ENCODE peak calls at places on chromosome 11, in six cellular contexts. Z is A549, S is GM12878, I is adrenal gland, R is esophagus squamous epithelium, P is HCT116. Y is an unnamed sample.

GRCh38 chr11:69040581-69041260 is 8.0 kb upstream of the TPCN2 start:
- DNase-seq in R (no peak), Z (no peak), S (no peak), P (no peak), I (no peak), Y (no peak)

GRCh38 chr11:86043765-86044534 is 24.9 kb downstream of the PICALM start:
- DNase-seq in P (no peak), S (no peak), Z (no peak), I (no peak), R (no peak), Y (no peak)

GRCh38 chr11:77046060-77046501 is 11.9 kb downstream of the B3GNT6 start:
- DNase-seq in R (no peak), Z (peak; percentile 87), I (peak; percentile 45), P (peak; percentile 37), S (no peak), Y (no peak)

GRCh38 chr11:104198576-104198975 is 34.6 kb upstream of the PDGFD start:
- DNase-seq in R (no peak), Z (no peak), I (no peak), P (no peak), S (no peak), Y (no peak)

GRCh38 chr11:69439127-69439526 is 42.3 kb upstream of the LINC01488 start:
- DNase-seq in Z (no peak), I (no peak), S (no peak), P (no peak), R (no peak), Y (no peak)

GRCh38 chr11:45577755-45578154 is 87.7 kb downstream of the CHST1 start:
- DNase-seq in R (no peak), P (no peak), Z (no peak), S (no peak), I (no peak), Y (no peak)

GRCh38 chr11:9280655-9281301 is 15.6 kb upstream of the DENND5A start:
- DNase-seq in I (no peak), Z (no peak), R (no peak), P (no peak), S (peak; percentile 58), Y (no peak)

GRCh38 chr11:86940122-86940777 is 14.9 kb downstream of the FZD4 start:
- DNase-seq in P (no peak), Z (no peak), S (no peak), I (peak; percentile 66), R (no peak), Y (no peak)

GRCh38 chr11:31817054-31817620 is 6.0 kb upstream of the PAX6 start:
- DNase-seq in S (no peak), R (no peak), Z (no peak), I (no peak), P (no peak), Y (no peak)

GRCh38 chr11:28759311-28759710 is 651.1 kb downstream of the METTL15 start:
- DNase-seq in Z (no peak), R (no peak), P (peak; percentile 2), I (no peak), S (no peak), Y (no peak)

GRCh38 chr11:69867076-69868002 is 48.1 kb upstream of the FGF3 start:
- DNase-seq in R (no peak), P (no peak), Z (no peak), S (no peak), I (no peak), Y (peak; percentile 91)

GRCh38 chr11:31720225-31720624 is 90.9 kb downstream of the PAX6 start:
- DNase-seq in S (no peak), Z (no peak), I (no peak), P (no peak), R (no peak), Y (no peak)

GRCh38 chr11:116257092-116257491 is 515.7 kb downstream of the BUD13 start:
- DNase-seq in P (peak; percentile 4), S (no peak), R (no peak), Z (no peak), I (no peak), Y (no peak)

GRCh38 chr11:95134491-95134890 is 44.8 kb downstream of the ENDOD1 start:
- DNase-seq in Z (no peak), R (no peak), I (peak; percentile 63), P (no peak), S (no peak), Y (no peak)

GRCh38 chr11:47923667-47924066 is 56.7 kb upstream of the PTPRJ start:
- DNase-seq in I (peak; percentile 53), S (no peak), Z (no peak), P (no peak), R (no peak), Y (no peak)

GRCh38 chr11:7787239-7787638 is 9.5 kb downstream of the OR5P2 start:
- DNase-seq in P (no peak), Z (no peak), I (no peak), S (no peak), R (no peak), Y (no peak)

GRCh38 chr11:34602245-34602644 is 18.6 kb upstream of the EHF start:
- DNase-seq in Z (no peak), I (no peak), R (no peak), S (no peak), P (peak; percentile 51), Y (no peak)

GRCh38 chr11:64444838-64445441 is 86.0 kb downstream of the RPS6KA4 start:
- DNase-seq in Z (peak; percentile 45), R (no peak), S (no peak), P (peak; percentile 16), I (peak; percentile 29), Y (peak; percentile 38)

GRCh38 chr11:11265994-11266606 is 87.0 kb downstream of the CSNK2A3 start:
- DNase-seq in I (peak; percentile 46), S (no peak), P (peak; percentile 16), R (no peak), Z (peak; percentile 64), Y (peak; percentile 59)

GRCh38 chr11:108160970-108161566 is 39.7 kb downstream of the ACAT1 start:
- DNase-seq in R (no peak), S (peak; percentile 36), P (no peak), Z (no peak), I (no peak), Y (no peak)

GRCh38 chr11:12769834-12770345 is 95.7 kb downstream of the TEAD1 start:
- DNase-seq in R (no peak), P (peak; percentile 18), S (no peak), I (no peak), Z (peak; percentile 60), Y (peak; percentile 34)

DNA sequence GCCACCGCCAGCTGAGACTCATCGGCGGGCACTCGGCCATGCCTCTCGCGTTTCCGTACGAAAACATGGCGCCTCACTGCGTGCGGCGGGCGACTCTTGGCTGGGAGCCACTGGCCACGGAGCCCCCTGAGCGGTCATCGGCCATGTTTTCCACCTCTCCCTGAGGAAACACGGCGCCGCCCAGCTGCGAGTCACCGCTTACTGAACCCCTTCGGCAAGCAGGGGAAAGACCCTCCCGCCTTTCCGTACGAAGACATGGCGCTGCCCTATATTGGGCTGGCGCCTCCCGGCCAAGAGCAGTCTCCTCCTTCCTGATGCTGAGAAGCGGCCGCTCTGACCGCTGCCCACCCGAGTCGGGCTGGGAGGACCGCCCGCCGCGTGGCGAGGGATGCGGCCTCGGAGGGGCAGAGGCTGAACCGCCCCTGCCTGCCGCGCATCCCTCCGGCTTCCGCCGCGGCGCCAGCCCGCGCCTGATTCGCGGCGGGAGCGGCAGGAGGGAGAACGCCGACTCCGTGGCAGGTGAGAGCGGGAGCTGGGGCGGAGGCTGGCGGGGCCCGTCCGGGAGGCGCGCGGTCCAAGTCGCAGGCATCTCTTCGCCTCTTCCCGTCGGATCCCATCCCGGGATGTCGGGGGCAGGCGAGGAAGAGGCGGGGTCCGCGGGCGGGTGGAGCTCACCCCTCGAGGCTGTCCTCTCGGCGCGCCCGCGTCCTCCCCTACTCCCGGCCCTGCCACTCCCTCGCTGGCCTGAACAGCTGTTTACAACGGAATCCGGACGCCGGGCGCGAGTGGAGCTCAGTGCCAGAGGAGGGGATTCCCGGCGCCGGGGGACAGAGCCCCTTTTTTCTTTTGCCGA is at the start of gene TCP11L1:
- DNase-seq in S (peak; percentile 59), I (peak; percentile 94), Z (peak; percentile 70), R (peak; percentile 84), P (peak; percentile 78), Y (peak; percentile 70)
- TF ChIP-seq POLR2A in S (peak; percentile 84), I (peak; percentile 72), Z (peak; percentile 52), R (no peak), P (peak; percentile 23), Y (peak; percentile 75)

DNA sequence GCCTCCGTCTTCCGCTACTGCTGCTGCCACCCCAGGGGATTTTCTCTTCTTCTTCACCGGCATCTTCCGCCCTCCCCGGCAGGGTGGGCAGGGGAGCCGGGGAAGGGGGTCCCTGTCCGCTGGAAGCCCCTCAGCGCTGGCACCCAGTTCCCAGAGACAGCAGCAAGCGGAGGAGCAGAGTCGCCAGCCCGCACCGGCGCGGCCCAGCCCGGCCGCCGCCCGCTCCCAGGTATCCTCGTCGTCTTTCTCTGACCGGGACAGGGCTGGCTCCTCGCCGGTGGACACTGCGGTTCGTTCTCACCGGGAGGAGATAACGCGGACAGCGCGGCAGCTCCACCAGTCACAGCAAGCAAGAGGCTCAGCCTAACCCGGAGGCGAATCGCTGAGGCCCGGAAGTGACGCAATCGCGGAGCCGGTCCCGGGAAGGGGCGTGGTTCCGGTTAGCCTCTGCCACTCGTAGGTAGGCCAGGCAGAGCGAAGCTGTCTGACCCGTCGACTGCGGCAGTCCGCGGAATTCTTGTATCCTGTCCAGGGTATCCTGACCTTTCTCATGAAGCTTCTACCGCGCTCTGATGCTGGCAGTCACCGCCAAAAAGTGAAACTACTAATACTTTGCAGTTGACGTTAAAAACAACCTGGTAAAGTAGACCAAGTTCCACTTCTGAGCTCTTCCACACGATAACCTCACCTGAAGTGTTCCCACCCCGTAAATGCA is at the start of gene DCUN1D5:
- DNase-seq in R (peak; percentile 63), I (peak; percentile 98), S (peak; percentile 89), Z (peak; percentile 84), P (peak; percentile 88), Y (peak; percentile 71)
- TF ChIP-seq POLR2A in R (no peak), I (peak; percentile 56), S (peak; percentile 92), Z (peak; percentile 90), P (peak; percentile 92), Y (peak; percentile 82)

DNA sequence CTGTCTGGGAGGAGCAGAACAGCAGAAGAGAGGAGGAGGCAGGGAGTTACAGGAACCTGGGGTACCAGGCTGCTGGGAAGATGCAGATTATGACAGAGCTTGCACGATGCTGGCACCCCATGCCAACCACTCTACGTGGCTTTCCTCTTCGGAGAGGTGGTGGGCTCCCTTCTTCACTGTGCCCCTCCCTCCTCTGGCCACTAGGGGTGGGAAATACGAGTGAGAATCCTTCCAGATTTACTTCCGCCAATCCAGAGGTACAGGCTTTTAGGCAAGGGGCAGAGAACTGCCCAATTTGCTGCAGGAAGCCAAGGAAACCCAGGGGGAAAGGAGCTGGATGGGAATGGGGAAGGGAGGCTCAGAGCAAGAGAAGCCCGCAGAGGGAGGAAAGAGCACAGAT is 12.3 kb downstream of the HYOU1 start:
- DNase-seq in Z (no peak), I (no peak), R (no peak), S (no peak), P (no peak), Y (no peak)
- TF ChIP-seq POLR2A in Z (no peak), I (no peak), R (no peak), S (no peak), P (no peak), Y (no peak)

GRCh38 chr11:114163231-114163631 is 103.7 kb downstream of the ZBTB16 start:
- DNase-seq in P (no peak), I (peak; percentile 78), S (no peak), Z (no peak), R (no peak), Y (no peak)

GRCh38 chr11:114164546-114164945 is 105.0 kb downstream of the ZBTB16 start:
- DNase-seq in Z (no peak), P (no peak), S (no peak), I (no peak), R (no peak), Y (no peak)

GRCh38 chr11:114161486-114162250 is 102.2 kb downstream of the ZBTB16 start:
- DNase-seq in R (no peak), S (no peak), I (no peak), P (no peak), Z (no peak), Y (no peak)

GRCh38 chr11:114163830-114164401 is 104.4 kb downstream of the ZBTB16 start:
- DNase-seq in R (no peak), S (no peak), I (no peak), P (no peak), Z (no peak), Y (no peak)

GRCh38 chr11:114162719-114163123 is 103.2 kb downstream of the ZBTB16 start:
- DNase-seq in P (no peak), Z (peak; percentile 35), R (peak; percentile 17), I (peak; percentile 97), S (no peak), Y (peak; percentile 29)
- TF ChIP-seq POLR2A in P (no peak), Z (no peak), R (peak; percentile 24), I (peak; percentile 55), S (no peak), Y (no peak)